ENCODE peak calls at places on chromosomes 11 and 22, in seven cellular contexts. One of them, this sample, is unnamed.

GRCh38 chr11:73761403-73761945 is 600 bp upstream of the RAB6A start:
- DNase-seq in cerebellum: no peak
- DNase-seq in stimulated activated CD4-positive, alpha-beta T cell treated with anti-CD3 and anti-CD28 coated beads, Interleukin-4, amount 100 ng/mL, for 24 hours: no peak
- DNase-seq in IMR-90: no peak
- DNase-seq in stimulated activated CD8-positive, alpha-beta memory T cell treated with anti-CD3 and anti-CD28 coated beads, Interleukin-7, amount 100 ng/mL, for 4 hours: no peak
- DNase-seq in psoas muscle: peak
- DNase-seq in left colon: peak
- DNase-seq in this sample: no peak

GRCh38 chr11:127042445-127042844 is 41.9 kb upstream of the KIRREL3 start:
- DNase-seq in stimulated activated CD4-positive, alpha-beta T cell treated with anti-CD3 and anti-CD28 coated beads, Interleukin-4, amount 100 ng/mL, for 24 hours: no peak
- DNase-seq in stimulated activated CD8-positive, alpha-beta memory T cell treated with anti-CD3 and anti-CD28 coated beads, Interleukin-7, amount 100 ng/mL, for 4 hours: no peak
- DNase-seq in IMR-90: peak
- DNase-seq in cerebellum: no peak
- DNase-seq in psoas muscle: no peak
- DNase-seq in left colon: no peak
- DNase-seq in this sample: no peak

GRCh38 chr11:58730507-58731089 is 1.1 kb downstream of the GLYAT start:
- DNase-seq in psoas muscle: no peak
- DNase-seq in stimulated activated CD4-positive, alpha-beta T cell treated with anti-CD3 and anti-CD28 coated beads, Interleukin-4, amount 100 ng/mL, for 24 hours: no peak
- DNase-seq in left colon: no peak
- DNase-seq in cerebellum: no peak
- DNase-seq in IMR-90: no peak
- DNase-seq in stimulated activated CD8-positive, alpha-beta memory T cell treated with anti-CD3 and anti-CD28 coated beads, Interleukin-7, amount 100 ng/mL, for 4 hours: no peak
- DNase-seq in this sample: no peak

GRCh38 chr22:19853058-19853878 is 1.4 kb downstream of the GNB1L start:
- DNase-seq in cerebellum: no peak
- DNase-seq in stimulated activated CD8-positive, alpha-beta memory T cell treated with anti-CD3 and anti-CD28 coated beads, Interleukin-7, amount 100 ng/mL, for 4 hours: no peak
- DNase-seq in IMR-90: no peak
- DNase-seq in psoas muscle: no peak
- DNase-seq in stimulated activated CD4-positive, alpha-beta T cell treated with anti-CD3 and anti-CD28 coated beads, Interleukin-4, amount 100 ng/mL, for 24 hours: no peak
- DNase-seq in left colon: no peak
- DNase-seq in this sample: no peak

GRCh38 chr11:110463153-110463552 is 33.4 kb downstream of the FDX1 start:
- DNase-seq in cerebellum: no peak
- DNase-seq in stimulated activated CD4-positive, alpha-beta T cell treated with anti-CD3 and anti-CD28 coated beads, Interleukin-4, amount 100 ng/mL, for 24 hours: peak
- DNase-seq in stimulated activated CD8-positive, alpha-beta memory T cell treated with anti-CD3 and anti-CD28 coated beads, Interleukin-7, amount 100 ng/mL, for 4 hours: no peak
- DNase-seq in left colon: peak
- DNase-seq in psoas muscle: peak
- DNase-seq in IMR-90: peak
- DNase-seq in this sample: peak

GRCh38 chr11:62601364-62602140 is at the start of gene MTA2:
- DNase-seq in stimulated activated CD4-positive, alpha-beta T cell treated with anti-CD3 and anti-CD28 coated beads, Interleukin-4, amount 100 ng/mL, for 24 hours: peak
- DNase-seq in stimulated activated CD8-positive, alpha-beta memory T cell treated with anti-CD3 and anti-CD28 coated beads, Interleukin-7, amount 100 ng/mL, for 4 hours: peak
- DNase-seq in left colon: peak
- DNase-seq in psoas muscle: peak
- DNase-seq in IMR-90: peak
- DNase-seq in cerebellum: peak
- DNase-seq in this sample: peak

GRCh38 chr11:123798079-123798478 is 8.1 kb downstream of the OR6M1 start:
- DNase-seq in cerebellum: no peak
- DNase-seq in psoas muscle: no peak
- DNase-seq in stimulated activated CD4-positive, alpha-beta T cell treated with anti-CD3 and anti-CD28 coated beads, Interleukin-4, amount 100 ng/mL, for 24 hours: no peak
- DNase-seq in IMR-90: no peak
- DNase-seq in stimulated activated CD8-positive, alpha-beta memory T cell treated with anti-CD3 and anti-CD28 coated beads, Interleukin-7, amount 100 ng/mL, for 4 hours: no peak
- DNase-seq in left colon: no peak
- DNase-seq in this sample: no peak

GRCh38 chr11:60970890-60971289 is 590 bp upstream of the CD6 start:
- DNase-seq in stimulated activated CD4-positive, alpha-beta T cell treated with anti-CD3 and anti-CD28 coated beads, Interleukin-4, amount 100 ng/mL, for 24 hours: no peak
- DNase-seq in stimulated activated CD8-positive, alpha-beta memory T cell treated with anti-CD3 and anti-CD28 coated beads, Interleukin-7, amount 100 ng/mL, for 4 hours: no peak
- DNase-seq in IMR-90: no peak
- DNase-seq in psoas muscle: no peak
- DNase-seq in left colon: no peak
- DNase-seq in cerebellum: no peak
- DNase-seq in this sample: no peak

GRCh38 chr11:5713695-5714094 is 22.6 kb upstream of the OR56B1 start:
- DNase-seq in stimulated activated CD4-positive, alpha-beta T cell treated with anti-CD3 and anti-CD28 coated beads, Interleukin-4, amount 100 ng/mL, for 24 hours: no peak
- DNase-seq in psoas muscle: no peak
- DNase-seq in cerebellum: no peak
- DNase-seq in IMR-90: no peak
- DNase-seq in stimulated activated CD8-positive, alpha-beta memory T cell treated with anti-CD3 and anti-CD28 coated beads, Interleukin-7, amount 100 ng/mL, for 4 hours: no peak
- DNase-seq in left colon: no peak
- DNase-seq in this sample: no peak

GRCh38 chr11:110979696-110980095 is 265.8 kb upstream of the POU2AF2 start:
- DNase-seq in stimulated activated CD8-positive, alpha-beta memory T cell treated with anti-CD3 and anti-CD28 coated beads, Interleukin-7, amount 100 ng/mL, for 4 hours: no peak
- DNase-seq in left colon: no peak
- DNase-seq in stimulated activated CD4-positive, alpha-beta T cell treated with anti-CD3 and anti-CD28 coated beads, Interleukin-4, amount 100 ng/mL, for 24 hours: no peak
- DNase-seq in cerebellum: no peak
- DNase-seq in psoas muscle: no peak
- DNase-seq in IMR-90: peak
- DNase-seq in this sample: no peak

GRCh38 chr11:73186294-73186850 is 31.7 kb upstream of the P2RY2 start:
- DNase-seq in psoas muscle: no peak
- DNase-seq in cerebellum: no peak
- DNase-seq in stimulated activated CD4-positive, alpha-beta T cell treated with anti-CD3 and anti-CD28 coated beads, Interleukin-4, amount 100 ng/mL, for 24 hours: no peak
- DNase-seq in stimulated activated CD8-positive, alpha-beta memory T cell treated with anti-CD3 and anti-CD28 coated beads, Interleukin-7, amount 100 ng/mL, for 4 hours: no peak
- DNase-seq in left colon: no peak
- DNase-seq in IMR-90: no peak
- DNase-seq in this sample: no peak

GRCh38 chr11:119356349-119357031 is 10.0 kb upstream of the MFRP start:
- DNase-seq in left colon: peak
- DNase-seq in stimulated activated CD8-positive, alpha-beta memory T cell treated with anti-CD3 and anti-CD28 coated beads, Interleukin-7, amount 100 ng/mL, for 4 hours: no peak
- DNase-seq in psoas muscle: peak
- DNase-seq in IMR-90: peak
- DNase-seq in stimulated activated CD4-positive, alpha-beta T cell treated with anti-CD3 and anti-CD28 coated beads, Interleukin-4, amount 100 ng/mL, for 24 hours: peak
- DNase-seq in cerebellum: peak
- DNase-seq in this sample: peak

GRCh38 chr11:9852465-9852864 is 188.6 kb downstream of the SWAP70 start:
- DNase-seq in stimulated activated CD4-positive, alpha-beta T cell treated with anti-CD3 and anti-CD28 coated beads, Interleukin-4, amount 100 ng/mL, for 24 hours: no peak
- DNase-seq in psoas muscle: no peak
- DNase-seq in left colon: no peak
- DNase-seq in IMR-90: no peak
- DNase-seq in stimulated activated CD8-positive, alpha-beta memory T cell treated with anti-CD3 and anti-CD28 coated beads, Interleukin-7, amount 100 ng/mL, for 4 hours: no peak
- DNase-seq in cerebellum: no peak
- DNase-seq in this sample: peak

GRCh38 chr11:54979375-54979774 is 272.7 kb downstream of the OR4A5 start:
- DNase-seq in stimulated activated CD8-positive, alpha-beta memory T cell treated with anti-CD3 and anti-CD28 coated beads, Interleukin-7, amount 100 ng/mL, for 4 hours: no peak
- DNase-seq in psoas muscle: no peak
- DNase-seq in cerebellum: no peak
- DNase-seq in left colon: no peak
- DNase-seq in stimulated activated CD4-positive, alpha-beta T cell treated with anti-CD3 and anti-CD28 coated beads, Interleukin-4, amount 100 ng/mL, for 24 hours: no peak
- DNase-seq in IMR-90: no peak
- DNase-seq in this sample: no peak

GRCh38 chr22:50474711-50475651 is at the start of gene SBF1:
- DNase-seq in psoas muscle: peak
- DNase-seq in cerebellum: peak
- DNase-seq in IMR-90: peak
- DNase-seq in stimulated activated CD4-positive, alpha-beta T cell treated with anti-CD3 and anti-CD28 coated beads, Interleukin-4, amount 100 ng/mL, for 24 hours: peak
- DNase-seq in stimulated activated CD8-positive, alpha-beta memory T cell treated with anti-CD3 and anti-CD28 coated beads, Interleukin-7, amount 100 ng/mL, for 4 hours: peak
- DNase-seq in left colon: peak
- DNase-seq in this sample: peak

GRCh38 chr11:111476366-111476765 is 35.8 kb downstream of the BTG4 start:
- DNase-seq in stimulated activated CD4-positive, alpha-beta T cell treated with anti-CD3 and anti-CD28 coated beads, Interleukin-4, amount 100 ng/mL, for 24 hours: no peak
- DNase-seq in stimulated activated CD8-positive, alpha-beta memory T cell treated with anti-CD3 and anti-CD28 coated beads, Interleukin-7, amount 100 ng/mL, for 4 hours: no peak
- DNase-seq in IMR-90: peak
- DNase-seq in cerebellum: no peak
- DNase-seq in psoas muscle: no peak
- DNase-seq in left colon: no peak
- DNase-seq in this sample: no peak

GRCh38 chr11:120105576-120105975 is 32.3 kb downstream of the TRIM29 start:
- DNase-seq in left colon: no peak
- DNase-seq in cerebellum: no peak
- DNase-seq in IMR-90: no peak
- DNase-seq in stimulated activated CD8-positive, alpha-beta memory T cell treated with anti-CD3 and anti-CD28 coated beads, Interleukin-7, amount 100 ng/mL, for 4 hours: no peak
- DNase-seq in psoas muscle: no peak
- DNase-seq in stimulated activated CD4-positive, alpha-beta T cell treated with anti-CD3 and anti-CD28 coated beads, Interleukin-4, amount 100 ng/mL, for 24 hours: no peak
- DNase-seq in this sample: no peak

GRCh38 chr22:33300165-33300564 is 242.0 kb upstream of the SYN3 start:
- DNase-seq in cerebellum: no peak
- DNase-seq in stimulated activated CD8-positive, alpha-beta memory T cell treated with anti-CD3 and anti-CD28 coated beads, Interleukin-7, amount 100 ng/mL, for 4 hours: no peak
- DNase-seq in left colon: no peak
- DNase-seq in IMR-90: no peak
- DNase-seq in stimulated activated CD4-positive, alpha-beta T cell treated with anti-CD3 and anti-CD28 coated beads, Interleukin-4, amount 100 ng/mL, for 24 hours: no peak
- DNase-seq in psoas muscle: no peak
- DNase-seq in this sample: no peak

GRCh38 chr22:39984006-39984405 is 10.7 kb upstream of the FAM83F start:
- DNase-seq in stimulated activated CD4-positive, alpha-beta T cell treated with anti-CD3 and anti-CD28 coated beads, Interleukin-4, amount 100 ng/mL, for 24 hours: no peak
- DNase-seq in stimulated activated CD8-positive, alpha-beta memory T cell treated with anti-CD3 and anti-CD28 coated beads, Interleukin-7, amount 100 ng/mL, for 4 hours: no peak
- DNase-seq in left colon: no peak
- DNase-seq in IMR-90: peak
- DNase-seq in psoas muscle: no peak
- DNase-seq in cerebellum: no peak
- DNase-seq in this sample: no peak

GRCh38 chr11:130094614-130095013 is 24.9 kb downstream of the APLP2 start:
- DNase-seq in psoas muscle: no peak
- DNase-seq in stimulated activated CD8-positive, alpha-beta memory T cell treated with anti-CD3 and anti-CD28 coated beads, Interleukin-7, amount 100 ng/mL, for 4 hours: no peak
- DNase-seq in left colon: no peak
- DNase-seq in stimulated activated CD4-positive, alpha-beta T cell treated with anti-CD3 and anti-CD28 coated beads, Interleukin-4, amount 100 ng/mL, for 24 hours: no peak
- DNase-seq in IMR-90: no peak
- DNase-seq in cerebellum: no peak
- DNase-seq in this sample: no peak

GRCh38 chr11:83725718-83726117 is 439.6 kb upstream of the CCDC90B start:
- DNase-seq in psoas muscle: no peak
- DNase-seq in stimulated activated CD8-positive, alpha-beta memory T cell treated with anti-CD3 and anti-CD28 coated beads, Interleukin-7, amount 100 ng/mL, for 4 hours: no peak
- DNase-seq in IMR-90: no peak
- DNase-seq in left colon: no peak
- DNase-seq in stimulated activated CD4-positive, alpha-beta T cell treated with anti-CD3 and anti-CD28 coated beads, Interleukin-4, amount 100 ng/mL, for 24 hours: no peak
- DNase-seq in cerebellum: no peak
- DNase-seq in this sample: peak

GRCh38 chr11:111463276-111463675 is 48.9 kb downstream of the BTG4 start:
- DNase-seq in psoas muscle: no peak
- DNase-seq in IMR-90: no peak
- DNase-seq in stimulated activated CD8-positive, alpha-beta memory T cell treated with anti-CD3 and anti-CD28 coated beads, Interleukin-7, amount 100 ng/mL, for 4 hours: no peak
- DNase-seq in cerebellum: no peak
- DNase-seq in stimulated activated CD4-positive, alpha-beta T cell treated with anti-CD3 and anti-CD28 coated beads, Interleukin-4, amount 100 ng/mL, for 24 hours: no peak
- DNase-seq in left colon: no peak
- DNase-seq in this sample: no peak

GRCh38 chr22:45626198-45626651 is 45.4 kb upstream of the ATXN10 start:
- DNase-seq in IMR-90: no peak
- DNase-seq in cerebellum: no peak
- DNase-seq in left colon: peak
- DNase-seq in stimulated activated CD4-positive, alpha-beta T cell treated with anti-CD3 and anti-CD28 coated beads, Interleukin-4, amount 100 ng/mL, for 24 hours: no peak
- DNase-seq in psoas muscle: no peak
- DNase-seq in stimulated activated CD8-positive, alpha-beta memory T cell treated with anti-CD3 and anti-CD28 coated beads, Interleukin-7, amount 100 ng/mL, for 4 hours: no peak
- DNase-seq in this sample: no peak